ENCODE peak calls at places on chromosomes 6 and 20, in six cellular contexts. A is transverse colon; I is activated T-cell treated with anti-CD3 and anti-CD28 coated beads, Interleukin-2, amount 50 U/mL, for 72 hours; W is mammary epithelial cell; P is left colon; O is fibroblast of the aortic adventitia. F is an unnamed sample.

GRCh38 chr6:29841030-29841429 is 13.4 kb downstream of the HLA-G start:
- DNase-seq in P (no peak), I (no peak), W (no peak), O (no peak), A (no peak), F (no peak)

GRCh38 chr6:5081955-5082354 is 3.2 kb upstream of the PPP1R3G start:
- DNase-seq in W (peak; percentile 13), A (no peak), O (no peak), P (no peak), I (no peak), F (peak; percentile 11)

GRCh38 chr6:34056301-34056700 is 89.6 kb downstream of the GRM4 start:
- DNase-seq in A (peak; percentile 77), P (peak; percentile 74), I (no peak), O (peak; percentile 70), W (no peak), F (no peak)

GRCh38 chr6:50145125-50145524 is 95.4 kb upstream of the DEFB112 start:
- DNase-seq in I (no peak), O (no peak), P (no peak), A (no peak), W (no peak), F (peak; percentile 9)

GRCh38 chr20:45039470-45039811 is 61.5 kb downstream of the KCNS1 start:
- DNase-seq in O (peak; percentile 57), A (no peak), I (no peak), P (no peak), W (no peak), F (no peak)

GRCh38 chr6:13765570-13765969 is 48.8 kb downstream of the MCUR1 start:
- DNase-seq in P (no peak), A (no peak), W (peak; percentile 22), O (peak; percentile 16), I (no peak), F (peak; percentile 52)

GRCh38 chr20:44648579-44648978 is 2.9 kb downstream of the ADA start:
- DNase-seq in I (no peak), O (no peak), A (no peak), W (no peak), P (no peak), F (no peak)

GRCh38 chr20:1841554-1842140 is 53.6 kb upstream of the SIRPA start:
- DNase-seq in P (no peak), O (no peak), I (no peak), A (peak; percentile 35), W (peak; percentile 26), F (peak; percentile 23)

GRCh38 chr6:29510746-29511300 is 23.1 kb upstream of the MAS1L start:
- DNase-seq in O (no peak), I (no peak), P (no peak), W (no peak), A (no peak), F (no peak)

F was measured in astrocyte of the hippocampus.